ENCODE peak calls at places on chromosomes 6 and 20, in four cellular contexts. One of them, this sample, is unnamed.

GRCh38 chr6:163199371-163199770 is 215.1 kb upstream of the QKI start:
- DNase-seq in HepG2: no peak
- DNase-seq in K562: no peak
- DNase-seq in A549: no peak
- DNase-seq in this sample: no peak

GRCh38 chr6:107237992-107238660 is 122.8 kb upstream of the BEND3 start:
- DNase-seq in K562: no peak
- DNase-seq in A549: no peak
- DNase-seq in HepG2: no peak
- DNase-seq in this sample: no peak

GRCh38 chr6:104955491-104955890 is 1.4 kb upstream of the LIN28B start:
- DNase-seq in K562: peak
- DNase-seq in HepG2: no peak
- DNase-seq in A549: no peak
- DNase-seq in this sample: no peak

GRCh38 chr20:43942661-43943285 is 28.1 kb downstream of the TOX2 start:
- DNase-seq in HepG2: no peak
- DNase-seq in K562: no peak
- DNase-seq in A549: no peak
- DNase-seq in this sample: no peak

GRCh38 chr6:96811670-96812069 is 25.6 kb downstream of the GPR63 start:
- DNase-seq in K562: no peak
- DNase-seq in HepG2: no peak
- DNase-seq in A549: no peak
- DNase-seq in this sample: no peak

GRCh38 chr6:96520039-96520850 is 1.4 kb upstream of the UFL1 start:
- DNase-seq in HepG2: no peak
- DNase-seq in K562: no peak
- DNase-seq in A549: no peak
- DNase-seq in this sample: no peak

GRCh38 chr20:10511166-10511506 is 76.0 kb downstream of the SLX4IP start:
- DNase-seq in HepG2: no peak
- DNase-seq in A549: peak
- DNase-seq in K562: no peak
- DNase-seq in this sample: no peak

GRCh38 chr20:23668477-23668951 is 20.3 kb downstream of the CST4 start:
- DNase-seq in A549: peak
- DNase-seq in K562: peak
- DNase-seq in HepG2: peak
- DNase-seq in this sample: no peak

DNA sequence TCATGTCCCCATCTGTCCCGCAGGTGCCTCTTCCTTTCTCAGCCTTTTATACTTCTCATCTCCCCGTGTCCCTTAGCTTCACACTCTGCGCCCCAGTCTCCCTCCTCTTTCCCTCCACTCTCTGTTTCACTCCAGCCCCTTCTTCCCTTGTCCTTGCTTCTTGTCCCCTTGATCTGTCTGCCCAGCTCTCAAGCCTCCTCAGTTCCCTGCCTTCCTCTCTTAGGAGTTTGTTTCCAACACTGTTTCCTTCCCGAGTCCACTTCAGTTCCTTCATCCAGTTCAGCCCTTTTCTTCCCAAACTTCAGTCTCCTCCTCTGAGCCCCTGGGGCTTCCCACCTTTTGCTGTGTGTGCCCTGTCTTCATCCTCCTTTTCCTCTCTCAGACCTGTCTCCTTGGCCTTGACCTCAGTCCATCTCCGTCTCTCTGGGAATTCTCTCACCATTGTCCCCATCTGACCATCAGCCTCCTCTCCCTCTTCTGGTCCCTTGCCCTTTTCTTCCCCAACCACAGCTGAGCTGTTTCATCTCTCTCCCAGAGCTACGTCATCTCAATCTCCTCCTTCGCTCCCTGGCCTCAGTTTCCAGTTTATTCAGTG is 2.8 kb upstream of the DDR1 start:
- DNase-seq in HepG2: no peak
- DNase-seq in K562: no peak
- DNase-seq in A549: no peak
- DNase-seq in this sample: no peak
- TF ChIP-seq SMC3 in HepG2: no peak
- TF ChIP-seq SMC3 in K562: no peak
- TF ChIP-seq SMC3 in A549: no peak
- TF ChIP-seq SMC3 in this sample: no peak

DNA sequence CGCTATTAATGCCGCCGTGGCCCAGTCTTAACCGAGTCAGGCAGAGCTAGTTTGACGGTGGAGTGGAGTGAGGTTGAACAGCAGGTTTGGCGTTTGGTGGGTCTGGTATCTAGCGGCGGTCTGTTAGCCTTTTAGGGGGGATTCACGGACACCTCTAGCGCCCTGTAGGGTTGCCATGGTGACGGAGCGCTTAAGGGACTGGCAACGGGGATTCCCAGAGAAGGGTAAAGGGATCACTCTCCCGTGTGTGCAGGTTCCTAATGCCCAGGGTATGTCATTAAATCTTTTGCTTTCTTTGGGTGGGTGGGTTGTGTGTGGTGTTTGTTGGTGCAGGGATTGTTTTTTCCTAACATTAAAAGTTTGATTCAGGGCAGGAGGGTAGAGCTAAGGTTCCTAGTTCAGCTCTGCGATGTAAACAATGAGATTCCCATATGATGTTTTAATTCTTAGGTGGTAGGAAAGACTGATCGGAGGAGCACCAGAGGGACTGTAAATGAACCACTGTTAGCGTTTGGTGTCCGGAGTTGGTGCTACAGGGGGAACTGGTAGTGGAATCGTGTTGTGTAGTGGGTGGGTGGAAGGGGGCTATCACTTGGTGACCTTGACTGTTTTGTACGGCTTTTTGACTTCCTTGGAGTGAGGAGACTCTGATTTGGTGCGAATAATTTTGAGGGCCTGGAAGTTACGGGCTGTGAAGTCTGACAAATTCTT is 4.9 kb downstream of the BRD2 start:
- DNase-seq in A549: no peak
- DNase-seq in HepG2: peak
- DNase-seq in K562: peak
- DNase-seq in this sample: no peak
- TF ChIP-seq POLR2AphosphoS2 in A549: no peak
- TF ChIP-seq POLR2AphosphoS2 in HepG2: no peak
- TF ChIP-seq POLR2AphosphoS2 in K562: no peak
- TF ChIP-seq POLR2AphosphoS2 in this sample: no peak

DNA sequence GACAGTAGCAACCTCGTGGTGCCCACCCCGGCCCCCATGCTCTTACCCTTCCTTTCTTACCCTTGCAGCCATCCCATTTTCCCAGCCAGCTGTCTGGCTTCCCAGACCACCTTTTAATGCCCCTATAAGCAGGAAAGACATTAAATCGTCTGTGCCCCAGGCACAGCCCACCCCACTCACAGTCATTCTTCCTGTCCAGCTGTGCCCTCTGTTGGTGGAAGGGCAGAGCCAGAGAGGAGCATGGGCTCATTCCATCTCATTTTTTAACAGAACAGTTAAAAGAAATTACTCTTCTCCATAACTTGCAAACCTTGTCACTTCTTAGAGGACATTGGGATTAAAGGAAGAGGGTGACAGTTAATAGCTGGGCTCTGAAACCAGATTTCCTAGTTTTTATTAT is 240.5 kb downstream of the NRN1 start:
- DNase-seq in K562: no peak
- DNase-seq in HepG2: no peak
- DNase-seq in A549: no peak
- DNase-seq in this sample: no peak
- TF ChIP-seq SMC3 in K562: no peak
- TF ChIP-seq SMC3 in HepG2: peak
- TF ChIP-seq SMC3 in A549: no peak
- TF ChIP-seq SMC3 in this sample: no peak

DNA sequence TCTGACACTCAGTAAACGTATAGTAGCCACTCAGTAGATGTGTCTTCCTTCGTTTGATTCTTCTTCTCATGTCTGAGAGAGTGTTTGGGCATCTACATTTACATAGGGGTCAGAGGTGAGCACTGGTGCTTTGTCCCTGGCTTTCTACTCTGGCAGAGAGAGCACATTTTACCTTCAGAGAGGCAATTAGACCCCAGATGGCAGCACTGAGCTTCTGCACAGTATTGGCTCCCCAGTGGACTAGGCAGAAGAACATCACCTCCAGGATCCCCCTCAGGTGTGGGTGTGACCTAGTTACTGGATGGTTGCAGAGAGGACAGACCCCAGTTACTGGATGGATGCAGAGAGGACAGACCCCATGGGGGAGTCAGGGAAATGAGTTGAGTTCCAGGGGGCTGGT is 327.2 kb downstream of the DHX35 start:
- DNase-seq in A549: no peak
- DNase-seq in HepG2: no peak
- DNase-seq in K562: no peak
- DNase-seq in this sample: no peak
- TF ChIP-seq POLR2AphosphoS2 in A549: no peak
- TF ChIP-seq POLR2AphosphoS2 in HepG2: no peak
- TF ChIP-seq POLR2AphosphoS2 in K562: no peak
- TF ChIP-seq POLR2AphosphoS2 in this sample: no peak

GRCh38 chr20:2133318-2134183 is 31.9 kb downstream of the STK35 start:
- DNase-seq in K562: no peak
- DNase-seq in HepG2: no peak
- DNase-seq in A549: peak
- DNase-seq in this sample: peak
- TF ChIP-seq SMC3 in K562: no peak
- TF ChIP-seq SMC3 in HepG2: no peak
- TF ChIP-seq SMC3 in A549: no peak
- TF ChIP-seq SMC3 in this sample: no peak

This sample was measured in GM12878.